ENCODE peak calls at places on chromosomes 5 and 9, in eight cellular contexts. G is HCT116, W is ovary, X is A549, O is stomach, E is transverse colon, D is IMR-90, Z is body of pancreas. I is an unnamed sample.

GRCh38 chr5:145176041-145176440 is 659.1 kb downstream of the PRELID2 start:
- DNase-seq in O (no peak), E (no peak), Z (no peak), D (no peak), X (no peak), W (no peak), G (no peak), I (no peak)

GRCh38 chr9:22237497-22238363 is 208.9 kb upstream of the DMRTA1 start:
- DNase-seq in E (no peak), G (peak), D (peak), X (peak), O (no peak), Z (no peak), W (no peak), I (no peak)

GRCh38 chr5:128711216-128711615 is 173.2 kb upstream of the FBN2 start:
- DNase-seq in O (no peak), G (no peak), D (no peak), X (no peak), Z (no peak), W (no peak), E (no peak), I (no peak)

GRCh38 chr9:804026-804425 is 37.5 kb upstream of the DMRT1 start:
- DNase-seq in Z (no peak), W (no peak), X (no peak), O (no peak), G (no peak), E (no peak), D (no peak), I (no peak)

GRCh38 chr9:119164716-119165115 is 204.5 kb downstream of the BRINP1 start:
- DNase-seq in X (no peak), D (no peak), Z (no peak), G (no peak), W (no peak), O (no peak), E (no peak), I (no peak)

GRCh38 chr9:116137581-116137980 is 16.0 kb upstream of the PAPPA start:
- DNase-seq in X (no peak), E (no peak), D (no peak), W (no peak), O (no peak), Z (no peak), G (no peak), I (no peak)

GRCh38 chr9:16704096-16704488 is 166.4 kb downstream of the BNC2 start:
- DNase-seq in X (no peak), Z (no peak), W (no peak), G (no peak), O (no peak), D (no peak), E (no peak), I (no peak)

GRCh38 chr9:65458465-65458864 is 173.5 kb upstream of the FOXD4L5 start:
- DNase-seq in O (no peak), X (no peak), E (no peak), D (no peak), G (no peak), W (no peak), Z (no peak), I (no peak)

GRCh38 chr5:52024363-52024762 is 641.1 kb downstream of the ISL1 start:
- DNase-seq in X (no peak), E (no peak), D (no peak), G (no peak), W (no peak), Z (no peak), O (no peak), I (no peak)

GRCh38 chr9:22203371-22204138 is 194.4 kb upstream of the CDKN2B start:
- DNase-seq in O (no peak), G (no peak), E (no peak), Z (no peak), D (peak), W (no peak), X (no peak), I (no peak)

GRCh38 chr9:70411930-70412677 is 2.4 kb downstream of the KLF9 start:
- DNase-seq in X (no peak), W (peak), E (peak), G (peak), D (peak), Z (peak), O (peak), I (peak)

GRCh38 chr9:121240394-121241145 is 27.4 kb upstream of the GSN start:
- DNase-seq in X (no peak), E (no peak), D (peak), G (no peak), O (no peak), W (no peak), Z (no peak), I (no peak)

GRCh38 chr5:78690593-78690972 is 42.0 kb upstream of the LHFPL2 start:
- DNase-seq in Z (no peak), E (no peak), G (no peak), X (no peak), D (no peak), W (no peak), O (no peak), I (no peak)

GRCh38 chr9:34375901-34376595 is 650 bp downstream of the MYORG start:
- DNase-seq in Z (peak), G (no peak), O (peak), D (no peak), X (peak), W (peak), E (peak), I (no peak)

GRCh38 chr5:6806668-6807067 is 93.4 kb downstream of the TENT4A start:
- DNase-seq in W (no peak), D (no peak), X (no peak), Z (no peak), E (no peak), G (no peak), O (no peak), I (no peak)

GRCh38 chr5:75156585-75156984 is 80.1 kb downstream of the ANKRD31 start:
- DNase-seq in X (no peak), G (no peak), E (no peak), W (no peak), O (no peak), Z (no peak), D (no peak), I (no peak)

GRCh38 chr9:125550216-125550614 is 156.8 kb downstream of the MAPKAP1 start:
- DNase-seq in E (no peak), X (no peak), W (no peak), D (peak), Z (no peak), O (no peak), G (no peak), I (no peak)

GRCh38 chr9:68447611-68448010 is 91.2 kb downstream of the PGM5 start:
- DNase-seq in O (no peak), G (no peak), D (no peak), Z (no peak), E (no peak), X (no peak), W (no peak), I (no peak)

DNA sequence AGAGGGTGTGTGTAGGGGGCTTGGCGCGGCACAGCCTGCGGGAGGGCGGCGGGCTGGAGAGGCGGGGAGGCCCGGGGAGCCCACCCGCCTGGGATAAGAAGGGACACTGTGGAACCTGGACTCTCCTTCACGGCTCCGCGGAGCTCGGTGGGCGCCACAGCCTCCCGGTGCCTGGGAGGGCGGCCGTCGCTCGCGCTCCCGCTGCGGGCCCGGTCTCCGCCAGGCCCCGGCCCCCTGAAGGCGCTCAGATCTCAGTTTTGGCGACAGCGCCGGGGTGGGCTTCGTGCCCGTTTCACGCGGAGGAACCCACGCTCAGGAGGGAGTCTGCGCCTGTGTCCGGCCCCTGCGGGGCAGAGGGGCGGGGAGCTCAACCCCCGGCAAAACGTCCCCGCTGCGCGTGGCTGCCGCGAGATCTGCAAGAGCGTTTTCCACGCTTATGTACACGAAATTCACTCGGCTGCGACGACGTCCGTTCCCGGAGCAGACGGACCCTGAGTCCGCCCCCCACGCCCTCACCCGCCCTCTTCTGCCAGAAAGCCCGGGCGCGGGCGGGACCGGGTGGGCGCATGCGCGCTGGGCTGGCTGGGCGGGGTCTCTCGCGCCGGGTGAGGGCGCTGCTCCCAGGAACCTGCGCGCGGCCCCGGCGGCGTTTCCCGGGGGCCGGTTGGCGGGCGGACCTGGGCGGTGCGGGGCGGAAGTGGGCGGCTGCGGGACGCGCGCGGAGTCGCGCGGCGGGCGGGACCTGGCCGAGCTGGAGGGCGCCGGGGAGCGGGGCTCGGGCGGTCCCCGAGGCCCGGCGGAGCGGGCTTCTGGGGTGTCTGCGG is at the start of gene NELFB:
- DNase-seq in D (peak), Z (peak), G (no peak), E (peak), O (peak), X (peak), W (peak), I (no peak)
- TF ChIP-seq CTCF in D (peak), Z (no peak), G (no peak), E (no peak), O (no peak), X (no peak), W (no peak), I (peak)

GRCh38 chr9:87712801-87713277 is 13.1 kb upstream of the CTSL start:
- DNase-seq in G (no peak), W (no peak), E (no peak), X (no peak), Z (no peak), D (no peak), O (no peak), I (no peak)

GRCh38 chr9:87713990-87714335 is 12.0 kb upstream of the CTSL start:
- DNase-seq in G (no peak), E (no peak), W (no peak), O (no peak), D (no peak), Z (no peak), X (no peak), I (no peak)

GRCh38 chr9:87713278-87713989 is 12.5 kb upstream of the CTSL start:
- DNase-seq in W (peak), E (peak), X (peak), Z (peak), G (peak), D (peak), O (peak), I (peak)

GRCh38 chr9:87710448-87710847 is 15.5 kb upstream of the CTSL start:
- DNase-seq in E (no peak), X (no peak), D (no peak), G (no peak), O (no peak), W (no peak), Z (no peak), I (no peak)

DNA sequence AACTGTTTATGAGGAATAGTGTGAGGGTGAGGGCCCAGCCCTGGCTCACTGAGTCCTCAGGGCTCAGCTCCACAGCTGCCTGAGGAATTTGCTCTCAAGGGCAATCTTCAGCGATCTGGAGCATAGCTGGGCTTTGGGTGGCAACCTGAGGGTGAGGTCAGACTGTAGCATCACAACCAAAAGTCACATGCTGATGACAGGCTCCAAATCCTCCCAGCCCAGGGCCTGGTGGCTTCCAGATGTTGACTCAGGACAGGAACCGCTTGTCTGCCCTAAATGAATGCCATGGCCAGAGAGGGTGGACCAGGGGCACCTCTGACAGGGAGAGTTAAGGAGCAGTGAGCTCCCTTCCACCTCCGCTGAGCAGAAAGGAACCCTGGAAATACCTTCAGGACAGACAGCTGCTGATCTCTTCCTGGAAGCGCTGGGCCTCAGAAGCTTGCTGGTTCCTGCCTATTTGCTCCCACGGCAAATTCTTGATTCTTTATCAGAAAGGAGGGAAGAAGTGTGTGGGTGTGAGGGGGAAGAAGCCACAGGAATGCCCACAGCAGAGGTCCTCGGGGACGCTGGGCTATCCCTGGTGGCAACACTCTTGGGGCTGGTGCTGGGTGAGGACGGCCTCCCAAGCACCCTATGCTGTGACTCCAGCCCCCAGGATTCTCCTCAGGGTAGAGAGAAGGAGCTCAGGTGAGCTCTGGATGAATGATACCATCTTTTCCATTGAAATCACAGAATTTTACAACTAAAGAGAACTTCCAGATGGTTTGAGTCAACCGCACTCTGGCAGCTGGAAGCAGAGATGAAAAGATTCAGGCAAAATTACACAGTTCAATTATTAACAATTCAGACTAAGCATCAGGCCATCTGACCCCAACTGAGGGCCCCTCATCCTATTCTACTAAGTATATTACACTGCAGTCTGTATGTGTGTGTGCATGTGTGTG is 13.8 kb upstream of the CTSL start:
- DNase-seq in D (peak), Z (no peak), E (no peak), O (no peak), W (no peak), X (peak), G (no peak), I (no peak)
- H3K27ac ChIP-seq in D (peak), Z (no peak), E (peak), O (peak), W (no peak), X (peak), G (no peak), I (no peak)

DNA sequence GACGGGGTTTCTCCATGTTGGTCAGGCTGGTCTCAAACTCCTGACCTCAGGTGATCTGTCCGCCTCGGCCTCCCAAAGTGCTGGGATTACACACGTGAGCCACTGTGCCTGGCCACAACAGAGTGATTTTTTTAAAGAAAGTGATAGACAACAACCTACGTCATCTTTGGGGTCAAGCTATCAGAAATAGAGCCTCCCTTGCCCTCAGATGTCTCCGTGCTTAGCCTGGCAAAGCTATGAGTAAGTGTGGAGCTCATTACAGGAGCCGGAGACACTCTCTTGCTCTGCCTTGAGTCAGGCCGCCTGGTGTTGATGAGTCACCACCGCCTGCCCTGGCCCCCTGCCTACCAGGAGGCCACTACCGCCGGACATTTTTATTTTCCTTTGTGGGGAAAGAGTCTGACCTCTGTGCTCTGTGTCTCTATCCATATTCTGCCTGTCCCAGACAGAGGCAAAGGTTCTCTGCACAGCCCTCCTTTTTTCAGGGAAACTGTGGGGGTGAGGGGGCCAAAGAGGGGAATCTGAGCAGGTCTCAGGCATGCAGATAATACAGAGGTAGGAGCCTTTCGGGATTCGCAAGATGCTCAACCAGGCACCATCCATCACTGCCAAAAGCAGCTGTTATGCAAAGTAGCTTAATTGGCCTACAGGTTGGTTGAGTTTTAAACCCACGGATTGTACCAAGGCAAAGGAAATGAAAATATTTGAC is 123.7 kb upstream of the CPEB4 start:
- DNase-seq in D (peak), O (peak), W (peak), G (peak), E (peak), X (peak), Z (peak), I (no peak)
- TF ChIP-seq POLR2A in D (no peak), O (no peak), W (no peak), G (no peak), E (no peak), X (no peak), Z (no peak), I (no peak)

GRCh38 chr5:89998505-89998904 is 411.1 kb downstream of the CETN3 start:
- DNase-seq in G (no peak), W (no peak), O (no peak), X (no peak), E (no peak), D (no peak), Z (no peak), I (no peak)

GRCh38 chr5:89996892-89997291 is 412.7 kb downstream of the CETN3 start:
- DNase-seq in G (no peak), D (no peak), X (no peak), E (no peak), Z (no peak), W (no peak), O (no peak), I (no peak)

GRCh38 chr5:90000351-90000750 is 409.2 kb downstream of the CETN3 start:
- DNase-seq in X (no peak), W (no peak), Z (no peak), G (no peak), O (no peak), D (no peak), E (peak), I (no peak)
- TF ChIP-seq CTCF in X (no peak), W (no peak), Z (no peak), G (no peak), O (no peak), D (no peak), E (no peak), I (no peak)

GRCh38 chr5:179762079-179762780 is 29.6 kb downstream of the MAML1 start:
- DNase-seq in X (no peak), W (no peak), O (no peak), D (no peak), Z (peak), E (peak), G (no peak), I (no peak)
- H3K27ac ChIP-seq in X (peak), W (no peak), O (peak), D (peak), Z (peak), E (peak), G (peak), I (peak)

GRCh38 chr9:127170049-127170448 is 47.6 kb upstream of the ANGPTL2 start:
- DNase-seq in G (no peak), D (no peak), X (no peak), O (no peak), E (no peak), W (no peak), Z (no peak), I (no peak)
- TF ChIP-seq POLR2A in G (no peak), D (no peak), X (no peak), O (no peak), E (no peak), W (no peak), Z (no peak), I (no peak)